ENCODE peak calls at places on chromosome 7, in eight cellular contexts. K is tibial artery; L is colonic mucosa; E is GM23248; D is CD4-positive, CD25-positive, alpha-beta regulatory T cell; I is left ventricle myocardium inferior; O is thoracic aorta; H is OCI-LY7. Z is an unnamed sample. For H3K9me3, the result is how much of the 10 kb centered on the place peaks cover.

GRCh38 chr7:20959281-20959680 is 172.6 kb upstream of the SP8 start:
- DNase-seq in K (no peak), L (no peak), E (no peak), D (no peak), I (no peak), O (no peak), H (no peak), Z (no peak)

GRCh38 chr7:73742753-73743641 is 4.4 kb upstream of the ABHD11 start:
- DNase-seq in K (no peak), L (peak), E (no peak), D (no peak), I (no peak), O (no peak), H (peak), Z (peak)

GRCh38 chr7:81470084-81470723 is 299.6 kb downstream of the HGF start:
- DNase-seq in K (peak), L (peak), E (peak), D (no peak), I (peak), O (no peak), H (peak), Z (peak)

GRCh38 chr7:155590215-155591023 is 44.1 kb upstream of the CNPY1 start:
- DNase-seq in K (no peak), L (no peak), E (peak), D (no peak), I (peak), O (no peak), H (peak), Z (peak)

GRCh38 chr7:125847055-125847454 is 917.4 kb upstream of the POT1 start:
- DNase-seq in K (no peak), L (no peak), E (no peak), D (no peak), I (no peak), O (no peak), H (no peak), Z (no peak)

GRCh38 chr7:42549866-42550485 is 313.0 kb upstream of the GLI3 start:
- DNase-seq in K (no peak), L (no peak), E (peak), D (no peak), I (no peak), O (no peak), H (no peak), Z (no peak)

GRCh38 chr7:66779669-66780408 is 39.3 kb downstream of the RABGEF1 start:
- DNase-seq in K (no peak), L (no peak), E (peak), D (no peak), I (no peak), O (no peak), H (no peak), Z (no peak)

GRCh38 chr7:138499340-138499739 is 39.3 kb downstream of the TRIM24 start:
- DNase-seq in K (no peak), L (no peak), E (no peak), D (no peak), I (no peak), O (no peak), H (no peak), Z (no peak)

GRCh38 chr7:101775181-101775580 is 42.2 kb upstream of the CUX1 start:
- DNase-seq in K (no peak), L (no peak), E (no peak), D (no peak), I (no peak), O (no peak), H (no peak), Z (no peak)

GRCh38 chr7:94348142-94348541 is 46.6 kb upstream of the COL1A2 start:
- DNase-seq in K (peak), L (peak), E (peak), D (no peak), I (no peak), O (no peak), H (no peak), Z (peak)

GRCh38 chr7:85065306-85065705 is 121.5 kb downstream of the SEMA3D start:
- DNase-seq in K (peak), L (no peak), E (peak), D (no peak), I (no peak), O (no peak), H (no peak), Z (no peak)

GRCh38 chr7:98994046-98994944 is 116.0 kb downstream of the TRRAP start:
- DNase-seq in K (no peak), L (no peak), E (no peak), D (no peak), I (no peak), O (no peak), H (no peak), Z (no peak)
- H3K9me3 ChIP-seq in K (under half), L (under half), E (under half), D (under half), I (under half), O (under half), H (under half), Z (under half)

GRCh38 chr7:90648834-90649233 is 52.7 kb downstream of the CDK14 start:
- DNase-seq in K (no peak), L (no peak), E (no peak), D (no peak), I (no peak), O (no peak), H (no peak), Z (no peak)

GRCh38 chr7:90645784-90646183 is 49.7 kb downstream of the CDK14 start:
- DNase-seq in K (no peak), L (no peak), E (no peak), D (no peak), I (no peak), O (no peak), H (no peak), Z (no peak)

GRCh38 chr7:90648107-90648506 is 52.0 kb downstream of the CDK14 start:
- DNase-seq in K (no peak), L (no peak), E (no peak), D (no peak), I (no peak), O (no peak), H (no peak), Z (no peak)

DNA sequence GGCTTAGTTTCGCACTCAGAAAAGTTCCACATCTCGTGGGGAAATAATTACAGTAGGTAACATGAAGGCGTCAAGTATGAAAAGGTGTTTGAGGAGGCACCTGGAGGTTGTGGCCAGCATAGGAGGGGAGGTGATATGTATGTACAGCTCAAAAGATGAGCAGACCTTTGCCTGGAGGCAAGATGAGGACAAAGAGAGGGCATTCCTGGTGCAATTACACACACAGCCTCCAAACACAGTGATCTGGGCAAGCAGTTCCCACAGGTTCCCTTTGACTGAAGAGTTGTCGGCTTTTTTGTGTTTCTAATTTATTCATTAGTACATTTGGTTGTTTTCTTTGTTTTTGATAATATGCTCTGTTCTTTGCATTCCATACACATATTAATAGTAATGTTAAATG is 46.9 kb downstream of the CDK14 start:
- DNase-seq in K (no peak), L (no peak), E (no peak), D (no peak), I (no peak), O (no peak), H (no peak), Z (no peak)
- H3K4me3 ChIP-seq in K (no peak), L (no peak), E (no peak), D (no peak), I (no peak), O (no peak), H (no peak), Z (no peak)

GRCh38 chr7:544528-545221 is 25.0 kb upstream of the PDGFA start:
- DNase-seq in K (no peak), L (no peak), E (no peak), D (no peak), I (no peak), O (no peak), H (no peak), Z (peak)

GRCh38 chr7:542131-542934 is 22.7 kb upstream of the PDGFA start:
- DNase-seq in K (no peak), L (no peak), E (no peak), D (no peak), I (no peak), O (no peak), H (no peak), Z (no peak)

GRCh38 chr7:545470-545869 is 25.8 kb upstream of the PDGFA start:
- DNase-seq in K (no peak), L (no peak), E (no peak), D (no peak), I (no peak), O (no peak), H (no peak), Z (peak)

GRCh38 chr7:542935-543789 is 23.5 kb upstream of the PDGFA start:
- DNase-seq in K (peak), L (no peak), E (peak), D (no peak), I (no peak), O (no peak), H (no peak), Z (peak)

DNA sequence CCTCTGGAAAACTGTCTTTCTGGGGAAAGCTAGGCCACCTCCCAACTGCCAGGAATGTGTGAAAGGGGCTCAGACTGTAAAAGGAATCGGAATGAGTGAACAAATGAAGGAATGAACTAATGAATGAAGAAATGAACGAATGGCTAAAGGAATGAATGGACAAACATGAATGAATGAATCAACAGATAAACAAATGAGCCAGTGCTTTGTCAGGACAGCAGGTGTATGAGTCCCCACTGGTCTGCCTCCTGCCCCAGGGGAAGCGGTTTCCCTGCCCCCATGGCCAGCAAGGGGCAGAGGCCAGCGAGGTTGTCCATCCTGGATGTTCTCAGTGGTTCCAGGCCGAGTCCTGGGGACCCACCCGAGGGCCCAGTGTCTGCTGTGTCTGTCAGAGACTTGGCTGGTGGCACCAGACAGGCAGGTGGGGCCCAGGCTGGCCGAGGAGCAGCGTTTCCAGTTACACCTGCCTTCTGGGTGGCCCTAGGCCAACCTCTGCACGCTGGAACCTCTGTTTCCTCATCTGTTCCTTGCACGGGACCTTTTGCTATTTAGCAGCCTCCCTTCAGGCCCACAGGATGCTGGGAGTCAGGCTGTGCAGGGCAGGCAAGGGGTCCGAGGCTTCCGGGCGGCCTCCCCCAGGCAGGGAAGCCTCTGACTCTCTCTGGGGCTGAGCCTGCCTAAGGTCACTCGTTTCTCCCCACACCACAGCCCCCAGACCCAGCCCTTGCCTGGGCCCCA is 24.3 kb upstream of the PDGFA start:
- DNase-seq in K (no peak), L (no peak), E (peak), D (no peak), I (no peak), O (no peak), H (no peak), Z (peak)
- H3K27ac ChIP-seq in K (peak), L (no peak), E (peak), D (no peak), I (no peak), O (peak), H (no peak), Z (no peak)

DNA sequence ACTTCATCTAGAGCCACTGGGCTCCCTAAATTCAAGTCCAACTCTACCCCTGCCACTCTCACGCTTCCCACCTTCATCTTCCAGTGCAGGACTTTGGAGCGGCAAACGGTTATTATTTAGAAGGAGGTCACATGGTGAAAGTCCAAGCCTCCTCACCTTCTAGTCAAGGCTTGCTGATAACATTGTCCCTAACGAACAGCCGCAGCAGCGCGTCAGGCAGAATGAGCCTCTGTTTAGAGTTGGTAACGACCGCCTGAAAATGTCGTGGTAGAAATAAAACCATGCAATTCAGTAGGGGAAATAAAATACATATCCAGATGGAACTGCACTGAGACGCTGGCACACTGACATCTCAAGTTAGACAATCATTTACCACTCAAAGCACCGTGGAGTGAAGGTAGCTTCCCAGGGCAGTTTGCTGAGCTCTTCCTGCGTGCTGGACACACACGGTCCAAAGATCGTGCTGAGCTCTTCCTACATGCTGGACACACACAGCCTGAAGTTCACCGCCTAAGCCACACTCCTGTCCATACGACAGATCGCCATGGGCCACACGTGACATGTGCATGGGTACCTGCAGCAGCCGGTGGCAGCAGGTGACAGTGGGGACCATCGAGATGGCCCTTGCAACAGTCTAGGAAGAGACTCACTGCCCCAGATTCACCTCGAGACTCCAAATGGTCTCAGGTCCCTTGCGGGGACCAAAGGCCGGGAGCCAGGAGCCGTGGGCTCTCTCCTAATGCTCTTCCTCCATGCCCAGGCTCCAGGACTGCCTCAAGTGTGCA is 323.5 kb downstream of the PTPRN2 start:
- DNase-seq in K (no peak), L (peak), E (no peak), D (no peak), I (no peak), O (no peak), H (no peak), Z (no peak)
- H3K9me3 ChIP-seq in K (under half), L (under half), E (under half), D (under half), I (under half), O (under half), H (under half), Z (under half)

GRCh38 chr7:31073486-31074383 is 21.6 kb downstream of the ADCYAP1R1 start:
- DNase-seq in K (no peak), L (no peak), E (peak), D (no peak), I (peak), O (no peak), H (no peak), Z (no peak)
- H3K4me3 ChIP-seq in K (no peak), L (no peak), E (no peak), D (no peak), I (no peak), O (no peak), H (no peak), Z (no peak)

GRCh38 chr7:36062159-36062815 is 90.8 kb upstream of the EEPD1 start:
- DNase-seq in K (peak), L (no peak), E (no peak), D (no peak), I (no peak), O (no peak), H (no peak), Z (no peak)
- H3K27ac ChIP-seq in K (peak), L (no peak), E (no peak), D (no peak), I (no peak), O (no peak), H (no peak), Z (no peak)

Z was measured in right cardiac atrium.